ENCODE peak calls at places on chromosomes 7 and 10, in four cellular contexts. V is mesendoderm, P is neuronal stem cell, X is left ventricle myocardium inferior. W is an unnamed sample.

GRCh38 chr10:80552151-80552646 is 14.5 kb downstream of the SH2D4B start:
- DNase-seq in X (peak; percentile 41), V (peak; percentile 40), P (peak; percentile 82), W (no peak)

GRCh38 chr7:110839866-110840265 is 251.1 kb upstream of the LRRN3 start:
- DNase-seq in X (peak; percentile 21), V (peak; percentile 49), P (no peak), W (no peak)

GRCh38 chr7:78435355-78435754 is 636.8 kb downstream of the PHTF2 start:
- DNase-seq in V (no peak), X (no peak), P (no peak), W (no peak)

GRCh38 chr7:5452937-5453540 is 29.4 kb upstream of the TNRC18 start:
- DNase-seq in X (no peak), V (peak; percentile 81), P (peak; percentile 72), W (no peak)

GRCh38 chr7:9504678-9505077 is 1071.3 kb downstream of the NXPH1 start:
- DNase-seq in P (no peak), V (no peak), X (no peak), W (no peak)

GRCh38 chr7:135508853-135509588 is 881 bp downstream of the CNOT4 start:
- DNase-seq in V (peak; percentile 61), X (no peak), P (peak; percentile 5), W (no peak)

GRCh38 chr10:129309565-129309964 is 157.5 kb upstream of the MGMT start:
- DNase-seq in V (no peak), P (no peak), X (no peak), W (no peak)

GRCh38 chr7:30612658-30613265 is 18.1 kb downstream of the GARS1 start:
- DNase-seq in X (no peak), V (no peak), P (no peak), W (no peak)

GRCh38 chr10:124992462-124993344 is 50.8 kb downstream of the ZRANB1 start:
- DNase-seq in P (peak; percentile 36), V (peak; percentile 79), X (peak; percentile 45), W (no peak)

GRCh38 chr7:125828153-125828690 is 898.6 kb upstream of the POT1 start:
- DNase-seq in P (no peak), V (no peak), X (no peak), W (no peak)

DNA sequence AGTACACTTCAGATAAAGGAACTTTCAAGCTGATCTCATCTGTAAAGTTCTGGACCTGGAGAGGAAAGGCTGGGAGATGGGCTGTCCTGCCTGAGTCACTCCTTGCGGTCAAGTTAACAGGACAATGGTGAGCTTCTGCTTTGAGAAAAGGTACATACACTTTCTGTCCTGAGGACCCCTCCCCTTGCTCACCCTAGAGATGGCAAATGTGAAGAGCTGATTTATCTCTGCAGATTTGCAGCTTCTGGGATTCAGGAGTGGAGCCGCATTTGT is 176.2 kb upstream of the INHBA start:
- DNase-seq in V (no peak), P (no peak), X (no peak), W (no peak)
- H3K4me1 ChIP-seq in V (no peaks in the 10 kb centered on the region), P (no peaks in the 10 kb centered on the region), X (no peaks in the 10 kb centered on the region), W (peaks cover 10% of the 10 kb centered on the region)

GRCh38 chr7:36038063-36038721 is 114.9 kb upstream of the EEPD1 start:
- DNase-seq in V (no peak), P (no peak), X (no peak), W (no peak)
- H3K27ac ChIP-seq in V (no peak overlapping the region), P (no peak overlapping the region), X (peak overlapping the region; percentile 88), W (no peak overlapping the region)

GRCh38 chr10:62019685-62020361 is 118.3 kb downstream of the ARID5B start:
- DNase-seq in V (no peak), X (no peak), P (no peak), W (no peak)
- H3K4me1 ChIP-seq in V (peaks cover 15% of the 10 kb centered on the region), X (peaks cover 57% of the 10 kb centered on the region), P (peaks cover 5% of the 10 kb centered on the region), W (no peaks in the 10 kb centered on the region)

GRCh38 chr7:144391823-144392255 is 11.7 kb downstream of the NOBOX start:
- DNase-seq in V (peak; percentile 62), X (no peak), P (peak; percentile 47), W (peak; percentile 15)

GRCh38 chr7:144390481-144390880 is 13.0 kb downstream of the NOBOX start:
- DNase-seq in X (no peak), P (no peak), V (no peak), W (no peak)

GRCh38 chr7:144386741-144387140 is 16.8 kb downstream of the NOBOX start:
- DNase-seq in X (no peak), P (no peak), V (no peak), W (no peak)

GRCh38 chr7:144388950-144389349 is 14.5 kb downstream of the NOBOX start:
- DNase-seq in X (no peak), V (peak; percentile 66), P (no peak), W (no peak)

GRCh38 chr7:144391014-144391413 is 12.5 kb downstream of the NOBOX start:
- DNase-seq in X (no peak), V (no peak), P (no peak), W (no peak)
- H3K27ac ChIP-seq in X (no peak overlapping the region), V (no peak overlapping the region), P (no peak overlapping the region), W (no peak overlapping the region)

GRCh38 chr7:148367701-148368475 is 222.7 kb upstream of the C7orf33 start:
- DNase-seq in V (peak; percentile 73), P (no peak), X (no peak), W (no peak)
- H3K4me1 ChIP-seq in V (peaks cover 2% of the 10 kb centered on the region), P (no peaks in the 10 kb centered on the region), X (no peaks in the 10 kb centered on the region), W (no peaks in the 10 kb centered on the region)

GRCh38 chr7:74579800-74580685 is 77.5 kb upstream of the GTF2I start:
- DNase-seq in V (peak; percentile 40), P (no peak), X (no peak), W (no peak)
- H3K27ac ChIP-seq in V (no peak overlapping the region), P (no peak overlapping the region), X (peak overlapping the region; percentile 44), W (no peak overlapping the region)

GRCh38 chr7:51619880-51620279 is 303.3 kb upstream of the COBL start:
- DNase-seq in X (no peak), V (no peak), P (no peak), W (no peak)

GRCh38 chr7:51620690-51621089 is 304.1 kb upstream of the COBL start:
- DNase-seq in X (no peak), V (peak; percentile 44), P (no peak), W (no peak)

GRCh38 chr7:51621956-51622355 is 305.3 kb upstream of the COBL start:
- DNase-seq in V (no peak), P (no peak), X (no peak), W (no peak)

GRCh38 chr7:51613911-51614344 is 297.3 kb upstream of the COBL start:
- DNase-seq in X (no peak), P (no peak), V (no peak), W (no peak)

GRCh38 chr7:51617691-51618090 is 301.1 kb upstream of the COBL start:
- DNase-seq in X (no peak), V (no peak), P (no peak), W (no peak)
- H3K4me1 ChIP-seq in X (no peaks in the 10 kb centered on the region), V (no peaks in the 10 kb centered on the region), P (no peaks in the 10 kb centered on the region), W (no peaks in the 10 kb centered on the region)

W was measured in CD8-positive, alpha-beta T cell.